ENCODE peak calls at places on chromosomes 6 and 20, in five cellular contexts. One of them, this sample, is unnamed.

GRCh38 chr6:52013035-52013434 is 74.4 kb downstream of the PKHD1 start:
- DNase-seq in esophagus squamous epithelium: no peak
- DNase-seq in neural progenitor cell: no peak
- DNase-seq in fibroblast of mammary gland: peak; percentile 8
- DNase-seq in foreskin fibroblast: no peak
- DNase-seq in this sample: no peak

GRCh38 chr6:63502165-63502564 is 70.1 kb upstream of the LOC128125822 start:
- DNase-seq in esophagus squamous epithelium: no peak
- DNase-seq in neural progenitor cell: no peak
- DNase-seq in foreskin fibroblast: no peak
- DNase-seq in fibroblast of mammary gland: no peak
- DNase-seq in this sample: no peak

GRCh38 chr6:84243240-84243639 is 15.8 kb upstream of the CEP162 start:
- DNase-seq in fibroblast of mammary gland: peak; percentile 35
- DNase-seq in neural progenitor cell: no peak
- DNase-seq in foreskin fibroblast: no peak
- DNase-seq in esophagus squamous epithelium: no peak
- DNase-seq in this sample: no peak

GRCh38 chr20:58694241-58695083 is 1.9 kb downstream of the NPEPL1 start:
- DNase-seq in foreskin fibroblast: no peak
- DNase-seq in esophagus squamous epithelium: no peak
- DNase-seq in fibroblast of mammary gland: no peak
- DNase-seq in neural progenitor cell: no peak
- DNase-seq in this sample: no peak

GRCh38 chr6:36977470-36977941 is 8.5 kb downstream of the MTCH1 start:
- DNase-seq in neural progenitor cell: peak; percentile 52
- DNase-seq in esophagus squamous epithelium: no peak
- DNase-seq in foreskin fibroblast: no peak
- DNase-seq in fibroblast of mammary gland: peak; percentile 42
- DNase-seq in this sample: no peak

GRCh38 chr6:6166064-6166463 is 154.4 kb downstream of the F13A1 start:
- DNase-seq in fibroblast of mammary gland: no peak
- DNase-seq in esophagus squamous epithelium: no peak
- DNase-seq in neural progenitor cell: no peak
- DNase-seq in foreskin fibroblast: no peak
- DNase-seq in this sample: no peak

GRCh38 chr6:3258720-3259490 is at the start of gene PSMG4:
- DNase-seq in fibroblast of mammary gland: peak; percentile 80
- DNase-seq in esophagus squamous epithelium: peak; percentile 56
- DNase-seq in foreskin fibroblast: peak; percentile 86
- DNase-seq in neural progenitor cell: peak; percentile 95
- DNase-seq in this sample: peak; percentile 89

GRCh38 chr6:34150766-34151165 is 4.9 kb upstream of the GRM4 start:
- DNase-seq in foreskin fibroblast: no peak
- DNase-seq in esophagus squamous epithelium: no peak
- DNase-seq in fibroblast of mammary gland: no peak
- DNase-seq in neural progenitor cell: peak; percentile 1
- DNase-seq in this sample: no peak

GRCh38 chr6:35419431-35419830 is 32.7 kb upstream of the FANCE start:
- DNase-seq in neural progenitor cell: peak; percentile 44
- DNase-seq in fibroblast of mammary gland: peak; percentile 56
- DNase-seq in esophagus squamous epithelium: no peak
- DNase-seq in foreskin fibroblast: peak; percentile 65
- DNase-seq in this sample: no peak

GRCh38 chr6:143762126-143762525 is 81.0 kb upstream of the LTV1 start:
- DNase-seq in neural progenitor cell: no peak
- DNase-seq in foreskin fibroblast: no peak
- DNase-seq in fibroblast of mammary gland: peak; percentile 58
- DNase-seq in esophagus squamous epithelium: no peak
- DNase-seq in this sample: no peak

GRCh38 chr6:6411115-6411514 is 90.7 kb upstream of the F13A1 start:
- DNase-seq in neural progenitor cell: no peak
- DNase-seq in foreskin fibroblast: no peak
- DNase-seq in fibroblast of mammary gland: no peak
- DNase-seq in esophagus squamous epithelium: no peak
- DNase-seq in this sample: no peak

GRCh38 chr6:108714012-108714773 is 134.0 kb upstream of the ARMC2 start:
- DNase-seq in foreskin fibroblast: peak; percentile 69
- DNase-seq in neural progenitor cell: no peak
- DNase-seq in esophagus squamous epithelium: no peak
- DNase-seq in fibroblast of mammary gland: peak; percentile 86
- DNase-seq in this sample: no peak

GRCh38 chr20:38791940-38792339 is 13.6 kb upstream of the PPP1R16B start:
- DNase-seq in esophagus squamous epithelium: no peak
- DNase-seq in foreskin fibroblast: no peak
- DNase-seq in neural progenitor cell: no peak
- DNase-seq in fibroblast of mammary gland: no peak
- DNase-seq in this sample: no peak

GRCh38 chr6:77178821-77179220 is 284.5 kb downstream of the HTR1B start:
- DNase-seq in fibroblast of mammary gland: peak; percentile 55
- DNase-seq in foreskin fibroblast: peak; percentile 36
- DNase-seq in neural progenitor cell: no peak
- DNase-seq in esophagus squamous epithelium: no peak
- DNase-seq in this sample: no peak

DNA sequence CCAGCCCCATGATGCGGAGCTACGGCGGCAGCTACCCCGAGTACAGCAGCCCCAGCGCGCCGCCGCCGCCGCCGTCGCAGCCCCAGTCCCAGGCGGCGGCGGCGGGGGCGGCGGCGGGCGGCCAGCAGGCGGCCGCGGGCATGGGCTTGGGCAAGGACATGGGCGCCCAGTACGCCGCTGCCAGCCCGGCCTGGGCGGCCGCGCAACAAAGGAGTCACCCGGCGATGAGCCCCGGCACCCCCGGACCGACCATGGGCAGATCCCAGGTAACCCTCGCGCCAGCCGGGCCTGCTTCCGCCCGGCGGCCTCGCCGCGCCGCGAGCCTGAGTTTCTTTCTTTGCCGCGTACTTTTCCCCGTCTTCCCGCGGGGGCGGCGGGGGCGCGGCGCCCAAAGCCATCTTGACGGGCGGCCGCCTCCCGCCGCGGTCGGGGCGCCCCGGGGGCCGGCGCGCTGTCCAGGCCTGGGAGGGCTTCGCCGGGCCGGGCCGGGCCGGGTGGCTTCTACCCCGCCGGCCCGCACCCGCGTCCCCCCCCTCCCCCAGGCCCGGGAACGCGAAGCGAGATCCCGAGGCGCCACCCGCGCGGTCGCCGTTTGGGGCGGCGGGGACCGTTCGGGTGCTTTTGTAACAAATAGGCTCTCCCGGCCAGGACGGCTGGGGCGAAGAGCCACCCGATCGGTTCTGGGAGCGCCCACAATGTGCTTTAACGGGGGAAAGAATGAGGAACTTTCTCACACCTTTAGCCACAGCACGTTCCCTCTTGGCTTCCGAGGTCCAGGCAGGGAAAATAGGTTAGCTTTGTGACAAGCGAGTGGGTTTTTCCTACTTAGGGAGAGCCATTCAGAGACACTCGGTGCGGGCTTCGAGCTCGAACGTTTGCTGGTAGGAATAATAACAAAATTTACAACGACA is 2.3 kb downstream of the ARID1B start:
- DNase-seq in esophagus squamous epithelium: no peak
- DNase-seq in neural progenitor cell: peak; percentile 57
- DNase-seq in foreskin fibroblast: no peak
- DNase-seq in fibroblast of mammary gland: no peak
- DNase-seq in this sample: peak; percentile 33
- TF ChIP-seq CTCF in esophagus squamous epithelium: no peak
- TF ChIP-seq CTCF in neural progenitor cell: no peak
- TF ChIP-seq CTCF in foreskin fibroblast: no peak
- TF ChIP-seq CTCF in fibroblast of mammary gland: no peak
- TF ChIP-seq CTCF in this sample: no peak

GRCh38 chr20:35601021-35601973 is 14.3 kb upstream of the SPAG4 start:
- DNase-seq in esophagus squamous epithelium: no peak
- DNase-seq in foreskin fibroblast: peak; percentile 66
- DNase-seq in fibroblast of mammary gland: peak; percentile 72
- DNase-seq in neural progenitor cell: peak; percentile 92
- DNase-seq in this sample: peak; percentile 61
- TF ChIP-seq CTCF in esophagus squamous epithelium: peak; percentile 48
- TF ChIP-seq CTCF in foreskin fibroblast: peak; percentile 35
- TF ChIP-seq CTCF in fibroblast of mammary gland: peak; percentile 24
- TF ChIP-seq CTCF in neural progenitor cell: peak; percentile 39
- TF ChIP-seq CTCF in this sample: peak; percentile 45

GRCh38 chr6:140061422-140062041 is 687.1 kb upstream of the CITED2 start:
- DNase-seq in neural progenitor cell: no peak
- DNase-seq in foreskin fibroblast: no peak
- DNase-seq in esophagus squamous epithelium: no peak
- DNase-seq in fibroblast of mammary gland: no peak
- DNase-seq in this sample: no peak
- TF ChIP-seq CTCF in neural progenitor cell: no peak
- TF ChIP-seq CTCF in foreskin fibroblast: no peak
- TF ChIP-seq CTCF in esophagus squamous epithelium: no peak
- TF ChIP-seq CTCF in fibroblast of mammary gland: no peak
- TF ChIP-seq CTCF in this sample: no peak

GRCh38 chr20:48921168-48921882 is at the start of gene ARFGEF2:
- DNase-seq in fibroblast of mammary gland: peak; percentile 84
- DNase-seq in esophagus squamous epithelium: peak; percentile 39
- DNase-seq in neural progenitor cell: peak; percentile 99
- DNase-seq in foreskin fibroblast: peak; percentile 91
- DNase-seq in this sample: peak; percentile 95
- TF ChIP-seq CTCF in fibroblast of mammary gland: no peak
- TF ChIP-seq CTCF in esophagus squamous epithelium: no peak
- TF ChIP-seq CTCF in neural progenitor cell: peak; percentile 31
- TF ChIP-seq CTCF in foreskin fibroblast: no peak
- TF ChIP-seq CTCF in this sample: no peak

This sample was measured in natural killer cell.